ENCODE peak calls at places on chromosomes 2 and 18, in nine cellular contexts. One of them, this sample, is unnamed.

GRCh38 chr2:233053928-233054774 is 6.0 kb upstream of the INPP5D start:
- DNase-seq in fibroblast of lung: peak
- DNase-seq in stimulated activated CD4-positive, alpha-beta T cell treated with anti-CD3 and anti-CD28 coated beads, Interleukin-1b, Interleukin-23, amount 100 ng/mL, for 48 hours: peak
- DNase-seq in AG08396: peak
- DNase-seq in pancreas: peak
- DNase-seq in A549: peak
- DNase-seq in CD8-positive, alpha-beta T cell: peak
- DNase-seq in aorta: peak
- DNase-seq in adipocyte: peak
- DNase-seq in this sample: peak

GRCh38 chr2:46268196-46268595 is 29.0 kb upstream of the EPAS1 start:
- DNase-seq in stimulated activated CD4-positive, alpha-beta T cell treated with anti-CD3 and anti-CD28 coated beads, Interleukin-1b, Interleukin-23, amount 100 ng/mL, for 48 hours: no peak
- DNase-seq in fibroblast of lung: peak
- DNase-seq in A549: no peak
- DNase-seq in AG08396: no peak
- DNase-seq in adipocyte: peak
- DNase-seq in CD8-positive, alpha-beta T cell: no peak
- DNase-seq in aorta: no peak
- DNase-seq in pancreas: no peak
- DNase-seq in this sample: no peak

GRCh38 chr2:12827721-12828120 is 111.0 kb downstream of the TRIB2 start:
- DNase-seq in stimulated activated CD4-positive, alpha-beta T cell treated with anti-CD3 and anti-CD28 coated beads, Interleukin-1b, Interleukin-23, amount 100 ng/mL, for 48 hours: no peak
- DNase-seq in pancreas: no peak
- DNase-seq in fibroblast of lung: no peak
- DNase-seq in AG08396: no peak
- DNase-seq in adipocyte: no peak
- DNase-seq in CD8-positive, alpha-beta T cell: no peak
- DNase-seq in aorta: no peak
- DNase-seq in A549: no peak
- DNase-seq in this sample: no peak

GRCh38 chr18:65725421-65726050 is 25.3 kb upstream of the CDH7 start:
- DNase-seq in AG08396: no peak
- DNase-seq in CD8-positive, alpha-beta T cell: no peak
- DNase-seq in adipocyte: no peak
- DNase-seq in aorta: no peak
- DNase-seq in fibroblast of lung: no peak
- DNase-seq in stimulated activated CD4-positive, alpha-beta T cell treated with anti-CD3 and anti-CD28 coated beads, Interleukin-1b, Interleukin-23, amount 100 ng/mL, for 48 hours: no peak
- DNase-seq in pancreas: no peak
- DNase-seq in A549: no peak
- DNase-seq in this sample: no peak

GRCh38 chr18:35619468-35619867 is 37.9 kb downstream of the GALNT1 start:
- DNase-seq in A549: no peak
- DNase-seq in aorta: no peak
- DNase-seq in pancreas: no peak
- DNase-seq in AG08396: no peak
- DNase-seq in CD8-positive, alpha-beta T cell: no peak
- DNase-seq in adipocyte: no peak
- DNase-seq in stimulated activated CD4-positive, alpha-beta T cell treated with anti-CD3 and anti-CD28 coated beads, Interleukin-1b, Interleukin-23, amount 100 ng/mL, for 48 hours: no peak
- DNase-seq in fibroblast of lung: no peak
- DNase-seq in this sample: no peak

GRCh38 chr2:195663007-195663406 is 6.0 kb downstream of the SLC39A10 start:
- DNase-seq in adipocyte: no peak
- DNase-seq in fibroblast of lung: no peak
- DNase-seq in AG08396: no peak
- DNase-seq in pancreas: no peak
- DNase-seq in aorta: no peak
- DNase-seq in CD8-positive, alpha-beta T cell: no peak
- DNase-seq in stimulated activated CD4-positive, alpha-beta T cell treated with anti-CD3 and anti-CD28 coated beads, Interleukin-1b, Interleukin-23, amount 100 ng/mL, for 48 hours: no peak
- DNase-seq in A549: no peak
- DNase-seq in this sample: no peak

GRCh38 chr18:63970803-63971191 is 916 bp downstream of the SERPINB8 start:
- DNase-seq in AG08396: peak
- DNase-seq in adipocyte: peak
- DNase-seq in aorta: peak
- DNase-seq in A549: no peak
- DNase-seq in CD8-positive, alpha-beta T cell: no peak
- DNase-seq in pancreas: peak
- DNase-seq in fibroblast of lung: peak
- DNase-seq in stimulated activated CD4-positive, alpha-beta T cell treated with anti-CD3 and anti-CD28 coated beads, Interleukin-1b, Interleukin-23, amount 100 ng/mL, for 48 hours: no peak
- DNase-seq in this sample: no peak

GRCh38 chr2:240143801-240144648 is 3.6 kb upstream of the OTOS start:
- DNase-seq in CD8-positive, alpha-beta T cell: peak
- DNase-seq in stimulated activated CD4-positive, alpha-beta T cell treated with anti-CD3 and anti-CD28 coated beads, Interleukin-1b, Interleukin-23, amount 100 ng/mL, for 48 hours: peak
- DNase-seq in A549: peak
- DNase-seq in adipocyte: peak
- DNase-seq in aorta: peak
- DNase-seq in fibroblast of lung: peak
- DNase-seq in AG08396: peak
- DNase-seq in pancreas: peak
- DNase-seq in this sample: peak

GRCh38 chr2:75007819-75008218 is 49.4 kb downstream of the POLE4 start:
- DNase-seq in adipocyte: no peak
- DNase-seq in aorta: no peak
- DNase-seq in CD8-positive, alpha-beta T cell: no peak
- DNase-seq in pancreas: no peak
- DNase-seq in A549: no peak
- DNase-seq in AG08396: no peak
- DNase-seq in fibroblast of lung: no peak
- DNase-seq in stimulated activated CD4-positive, alpha-beta T cell treated with anti-CD3 and anti-CD28 coated beads, Interleukin-1b, Interleukin-23, amount 100 ng/mL, for 48 hours: no peak
- DNase-seq in this sample: no peak

GRCh38 chr18:75070625-75071483 is 138.1 kb downstream of the PTGR3 start:
- DNase-seq in stimulated activated CD4-positive, alpha-beta T cell treated with anti-CD3 and anti-CD28 coated beads, Interleukin-1b, Interleukin-23, amount 100 ng/mL, for 48 hours: peak
- DNase-seq in fibroblast of lung: peak
- DNase-seq in CD8-positive, alpha-beta T cell: peak
- DNase-seq in aorta: no peak
- DNase-seq in A549: peak
- DNase-seq in adipocyte: peak
- DNase-seq in pancreas: no peak
- DNase-seq in AG08396: peak
- DNase-seq in this sample: peak

GRCh38 chr2:201643216-201643651 is at the start of gene TMEM237:
- DNase-seq in CD8-positive, alpha-beta T cell: peak
- DNase-seq in fibroblast of lung: peak
- DNase-seq in adipocyte: peak
- DNase-seq in AG08396: peak
- DNase-seq in aorta: peak
- DNase-seq in pancreas: peak
- DNase-seq in stimulated activated CD4-positive, alpha-beta T cell treated with anti-CD3 and anti-CD28 coated beads, Interleukin-1b, Interleukin-23, amount 100 ng/mL, for 48 hours: peak
- DNase-seq in A549: peak
- DNase-seq in this sample: peak

GRCh38 chr2:143525006-143525405 is 395.8 kb downstream of the ARHGAP15 start:
- DNase-seq in fibroblast of lung: peak
- DNase-seq in aorta: no peak
- DNase-seq in AG08396: no peak
- DNase-seq in A549: no peak
- DNase-seq in pancreas: no peak
- DNase-seq in stimulated activated CD4-positive, alpha-beta T cell treated with anti-CD3 and anti-CD28 coated beads, Interleukin-1b, Interleukin-23, amount 100 ng/mL, for 48 hours: no peak
- DNase-seq in adipocyte: peak
- DNase-seq in CD8-positive, alpha-beta T cell: no peak
- DNase-seq in this sample: no peak

GRCh38 chr2:56333812-56334485 is 150.2 kb downstream of the CCDC85A start:
- DNase-seq in fibroblast of lung: no peak
- DNase-seq in CD8-positive, alpha-beta T cell: no peak
- DNase-seq in aorta: no peak
- DNase-seq in A549: no peak
- DNase-seq in pancreas: no peak
- DNase-seq in stimulated activated CD4-positive, alpha-beta T cell treated with anti-CD3 and anti-CD28 coated beads, Interleukin-1b, Interleukin-23, amount 100 ng/mL, for 48 hours: no peak
- DNase-seq in AG08396: no peak
- DNase-seq in adipocyte: no peak
- DNase-seq in this sample: no peak

GRCh38 chr18:449374-449773 is 51.1 kb downstream of the COLEC12 start:
- DNase-seq in A549: no peak
- DNase-seq in pancreas: peak
- DNase-seq in AG08396: no peak
- DNase-seq in stimulated activated CD4-positive, alpha-beta T cell treated with anti-CD3 and anti-CD28 coated beads, Interleukin-1b, Interleukin-23, amount 100 ng/mL, for 48 hours: no peak
- DNase-seq in fibroblast of lung: no peak
- DNase-seq in adipocyte: no peak
- DNase-seq in aorta: no peak
- DNase-seq in CD8-positive, alpha-beta T cell: no peak
- DNase-seq in this sample: peak

GRCh38 chr18:59470627-59471121 is 111.6 kb upstream of the LMAN1 start:
- DNase-seq in adipocyte: no peak
- DNase-seq in CD8-positive, alpha-beta T cell: no peak
- DNase-seq in AG08396: no peak
- DNase-seq in stimulated activated CD4-positive, alpha-beta T cell treated with anti-CD3 and anti-CD28 coated beads, Interleukin-1b, Interleukin-23, amount 100 ng/mL, for 48 hours: no peak
- DNase-seq in fibroblast of lung: no peak
- DNase-seq in pancreas: no peak
- DNase-seq in aorta: no peak
- DNase-seq in A549: no peak
- DNase-seq in this sample: no peak

GRCh38 chr18:24937624-24938285 is 414.2 kb downstream of the ZNF521 start:
- DNase-seq in aorta: no peak
- DNase-seq in fibroblast of lung: no peak
- DNase-seq in adipocyte: no peak
- DNase-seq in pancreas: no peak
- DNase-seq in AG08396: no peak
- DNase-seq in CD8-positive, alpha-beta T cell: no peak
- DNase-seq in A549: no peak
- DNase-seq in stimulated activated CD4-positive, alpha-beta T cell treated with anti-CD3 and anti-CD28 coated beads, Interleukin-1b, Interleukin-23, amount 100 ng/mL, for 48 hours: no peak
- DNase-seq in this sample: no peak

GRCh38 chr2:222774941-222775340 is 85.9 kb upstream of the ACSL3 start:
- DNase-seq in CD8-positive, alpha-beta T cell: no peak
- DNase-seq in stimulated activated CD4-positive, alpha-beta T cell treated with anti-CD3 and anti-CD28 coated beads, Interleukin-1b, Interleukin-23, amount 100 ng/mL, for 48 hours: no peak
- DNase-seq in aorta: no peak
- DNase-seq in adipocyte: peak
- DNase-seq in AG08396: no peak
- DNase-seq in fibroblast of lung: no peak
- DNase-seq in pancreas: no peak
- DNase-seq in A549: no peak
- DNase-seq in this sample: no peak

GRCh38 chr2:18171191-18172139 is 293.0 kb downstream of the KCNS3 start:
- DNase-seq in fibroblast of lung: peak
- DNase-seq in A549: no peak
- DNase-seq in stimulated activated CD4-positive, alpha-beta T cell treated with anti-CD3 and anti-CD28 coated beads, Interleukin-1b, Interleukin-23, amount 100 ng/mL, for 48 hours: no peak
- DNase-seq in aorta: no peak
- DNase-seq in CD8-positive, alpha-beta T cell: no peak
- DNase-seq in adipocyte: peak
- DNase-seq in AG08396: peak
- DNase-seq in pancreas: no peak
- DNase-seq in this sample: no peak

GRCh38 chr2:61272421-61273070 is 110.6 kb downstream of the C2orf74 start:
- DNase-seq in stimulated activated CD4-positive, alpha-beta T cell treated with anti-CD3 and anti-CD28 coated beads, Interleukin-1b, Interleukin-23, amount 100 ng/mL, for 48 hours: no peak
- DNase-seq in fibroblast of lung: no peak
- DNase-seq in pancreas: no peak
- DNase-seq in AG08396: no peak
- DNase-seq in aorta: no peak
- DNase-seq in CD8-positive, alpha-beta T cell: no peak
- DNase-seq in adipocyte: peak
- DNase-seq in A549: no peak
- DNase-seq in this sample: no peak